ENCODE peak calls at places on chromosomes 7 and 10, in seven cellular contexts. U, Q, J, R, Z, A and X are unnamed samples.

GRCh38 chr7:111911166-111911961 is 294.8 kb downstream of the DOCK4 start:
- DNase-seq in U (no peak), Q (no peak), J (no peak), R (no peak), Z (no peak), A (no peak), X (no peak)

GRCh38 chr7:64947252-64948000 is 43.4 kb downstream of the ZNF117 start:
- DNase-seq in U (no peak), Q (peak), J (no peak), R (no peak), Z (no peak), A (no peak), X (no peak)

GRCh38 chr7:31986878-31987518 is 83.2 kb downstream of the PDE1C start:
- DNase-seq in U (no peak), Q (no peak), J (no peak), R (peak), Z (no peak), A (no peak), X (no peak)

GRCh38 chr7:44324204-44325126 is 929 bp downstream of the CAMK2B start:
- DNase-seq in U (no peak), Q (no peak), J (no peak), R (no peak), Z (no peak), A (no peak), X (no peak)

GRCh38 chr10:26790596-26790995 is 70.2 kb downstream of the ABI1 start:
- DNase-seq in U (no peak), Q (no peak), J (no peak), R (peak), Z (no peak), A (no peak), X (no peak)

GRCh38 chr7:148058753-148059152 is 531.8 kb upstream of the C7orf33 start:
- DNase-seq in U (no peak), Q (no peak), J (no peak), R (no peak), Z (no peak), A (no peak), X (no peak)

GRCh38 chr7:109699661-109700060 is 1130.0 kb downstream of the DNAJB9 start:
- DNase-seq in U (no peak), Q (no peak), J (no peak), R (no peak), Z (no peak), A (no peak), X (no peak)

GRCh38 chr7:77351539-77352004 is 64.6 kb downstream of the GSAP start:
- DNase-seq in U (peak), Q (peak), J (peak), R (no peak), Z (peak), A (no peak), X (no peak)

GRCh38 chr7:2024227-2024918 is 208.4 kb downstream of the MAD1L1 start:
- DNase-seq in U (no peak), Q (peak), J (peak), R (peak), Z (no peak), A (no peak), X (peak)

GRCh38 chr7:83365746-83366145 is 203.1 kb upstream of the PCLO start:
- DNase-seq in U (no peak), Q (no peak), J (no peak), R (no peak), Z (no peak), A (no peak), X (no peak)

GRCh38 chr7:81074406-81074805 is 155.6 kb upstream of the SEMA3C start:
- DNase-seq in U (no peak), Q (no peak), J (no peak), R (no peak), Z (no peak), A (no peak), X (no peak)

GRCh38 chr10:10786334-10787090 is 231.2 kb upstream of the CELF2 start:
- DNase-seq in U (no peak), Q (no peak), J (no peak), R (no peak), Z (no peak), A (no peak), X (no peak)

GRCh38 chr10:11112718-11113117 is 95.0 kb downstream of the CELF2 start:
- DNase-seq in U (no peak), Q (no peak), J (no peak), R (no peak), Z (no peak), A (no peak), X (no peak)

GRCh38 chr7:75040512-75040911 is 33.1 kb downstream of the RCC1L start:
- DNase-seq in U (no peak), Q (no peak), J (no peak), R (no peak), Z (no peak), A (no peak), X (no peak)

GRCh38 chr7:41492603-41493002 is 210.3 kb downstream of the INHBA start:
- DNase-seq in U (no peak), Q (no peak), J (no peak), R (no peak), Z (no peak), A (no peak), X (no peak)

GRCh38 chr10:88661018-88661417 is 3.2 kb upstream of the LIPF start:
- DNase-seq in U (no peak), Q (no peak), J (no peak), R (no peak), Z (no peak), A (no peak), X (no peak)

GRCh38 chr7:22333680-22334141 is 23.2 kb downstream of the RAPGEF5 start:
- DNase-seq in U (no peak), Q (no peak), J (no peak), R (no peak), Z (no peak), A (no peak), X (no peak)

GRCh38 chr10:58299580-58299979 is 30.6 kb downstream of the CISD1 start:
- DNase-seq in U (peak), Q (no peak), J (no peak), R (peak), Z (peak), A (peak), X (peak)

GRCh38 chr7:87339373-87339897 is 6.0 kb upstream of the CROT start:
- DNase-seq in U (no peak), Q (no peak), J (no peak), R (no peak), Z (no peak), A (no peak), X (no peak)

GRCh38 chr10:59206204-59206720 is 29.8 kb downstream of the PHYHIPL start:
- DNase-seq in U (no peak), Q (no peak), J (no peak), R (no peak), Z (no peak), A (no peak), X (no peak)

GRCh38 chr10:113073549-113074189 is 123.6 kb downstream of the TCF7L2 start:
- DNase-seq in U (no peak), Q (peak), J (peak), R (peak), Z (no peak), A (no peak), X (peak)

GRCh38 chr7:75762350-75762917 is 9.6 kb downstream of the CCL26 start:
- DNase-seq in U (peak), Q (no peak), J (no peak), R (peak), Z (no peak), A (no peak), X (no peak)